ENCODE peak calls at places on chromosomes 7 and 10, in seven cellular contexts. L is IMR-90, Y is H9, K is H1, Z is neuronal stem cell, U is mesendoderm, P is trophoblast cell. T is an unnamed sample.

GRCh38 chr7:129951076-129952011 is 1.4 kb downstream of the UBE2H start:
- DNase-seq in L (no peak), Y (peak), K (no peak), Z (peak), U (peak), P (no peak), T (peak)

GRCh38 chr7:96090756-96091155 is 231.1 kb downstream of the SLC25A13 start:
- DNase-seq in L (no peak), Y (no peak), K (no peak), Z (no peak), U (no peak), P (no peak), T (no peak)

GRCh38 chr7:127667751-127668530 is 15.9 kb downstream of the SND1 start:
- DNase-seq in L (peak), Y (no peak), K (no peak), Z (no peak), U (no peak), P (no peak), T (peak)

GRCh38 chr7:93249749-93250148 is 17.6 kb downstream of the VPS50 start:
- DNase-seq in L (peak), Y (peak), K (no peak), Z (no peak), U (peak), P (peak), T (peak)

GRCh38 chr10:96377816-96378294 is 19.1 kb upstream of the OPALIN start:
- DNase-seq in L (no peak), Y (no peak), K (no peak), Z (no peak), U (peak), P (no peak), T (no peak)

GRCh38 chr7:138316421-138317043 is 143.5 kb upstream of the TRIM24 start:
- DNase-seq in L (no peak), Y (no peak), K (no peak), Z (no peak), U (no peak), P (no peak), T (no peak)

GRCh38 chr10:63677001-63677400 is 155.8 kb downstream of the REEP3 start:
- DNase-seq in L (no peak), Y (no peak), K (no peak), Z (no peak), U (no peak), P (no peak), T (no peak)

GRCh38 chr7:23530355-23530754 is 1.4 kb downstream of the TRA2A start:
- DNase-seq in L (peak), Y (no peak), K (no peak), Z (no peak), U (peak), P (peak), T (peak)

GRCh38 chr7:50667338-50667737 is 102.1 kb upstream of the DDC start:
- DNase-seq in L (no peak), Y (no peak), K (no peak), Z (no peak), U (no peak), P (no peak), T (no peak)

GRCh38 chr7:74324499-74325229 is 35.5 kb downstream of the CLIP2 start:
- DNase-seq in L (no peak), Y (no peak), K (no peak), Z (no peak), U (no peak), P (no peak), T (no peak)

GRCh38 chr7:68783671-68784070 is 814.6 kb upstream of the AUTS2 start:
- DNase-seq in L (peak), Y (no peak), K (no peak), Z (no peak), U (peak), P (no peak), T (peak)

GRCh38 chr7:46494026-46494425 is 573.0 kb upstream of the IGFBP3 start:
- DNase-seq in L (peak), Y (no peak), K (no peak), Z (no peak), U (no peak), P (no peak), T (peak)

GRCh38 chr10:132899751-132900065 is 42.7 kb downstream of the CFAP46 start:
- DNase-seq in L (no peak), Y (no peak), K (no peak), Z (no peak), U (no peak), P (no peak), T (no peak)

GRCh38 chr10:130531312-130531711 is 395.1 kb downstream of the GLRX3 start:
- DNase-seq in L (no peak), Y (no peak), K (no peak), Z (no peak), U (no peak), P (no peak), T (no peak)

GRCh38 chr10:4708123-4708759 is 117.8 kb upstream of the AKR1E2 start:
- DNase-seq in L (no peak), Y (peak), K (peak), Z (no peak), U (peak), P (no peak), T (no peak)

GRCh38 chr10:23344251-23344841 is at the start of gene C10orf67:
- DNase-seq in L (peak), Y (peak), K (peak), Z (peak), U (peak), P (peak), T (peak)

GRCh38 chr10:21830037-21830436 is 173.5 kb downstream of the DNAJC1 start:
- DNase-seq in L (no peak), Y (no peak), K (no peak), Z (no peak), U (no peak), P (no peak), T (no peak)

GRCh38 chr7:27213904-27214586 is 14.2 kb upstream of the HOXA13 start:
- DNase-seq in L (no peak), Y (no peak), K (no peak), Z (no peak), U (no peak), P (no peak), T (no peak)

GRCh38 chr7:50960621-50961310 is 178.1 kb upstream of the GRB10 start:
- DNase-seq in L (no peak), Y (no peak), K (no peak), Z (no peak), U (no peak), P (no peak), T (no peak)

GRCh38 chr10:126504051-126504760 is 115.9 kb upstream of the ADAM12 start:
- DNase-seq in L (peak), Y (peak), K (peak), Z (peak), U (peak), P (peak), T (peak)

GRCh38 chr7:158810846-158811245 is 18.5 kb downstream of the ESYT2 start:
- DNase-seq in L (no peak), Y (no peak), K (no peak), Z (no peak), U (no peak), P (peak), T (no peak)

GRCh38 chr7:131012477-131013031 is 278.5 kb upstream of the KLF14 start:
- DNase-seq in L (no peak), Y (no peak), K (no peak), Z (no peak), U (no peak), P (peak), T (no peak)

DNA sequence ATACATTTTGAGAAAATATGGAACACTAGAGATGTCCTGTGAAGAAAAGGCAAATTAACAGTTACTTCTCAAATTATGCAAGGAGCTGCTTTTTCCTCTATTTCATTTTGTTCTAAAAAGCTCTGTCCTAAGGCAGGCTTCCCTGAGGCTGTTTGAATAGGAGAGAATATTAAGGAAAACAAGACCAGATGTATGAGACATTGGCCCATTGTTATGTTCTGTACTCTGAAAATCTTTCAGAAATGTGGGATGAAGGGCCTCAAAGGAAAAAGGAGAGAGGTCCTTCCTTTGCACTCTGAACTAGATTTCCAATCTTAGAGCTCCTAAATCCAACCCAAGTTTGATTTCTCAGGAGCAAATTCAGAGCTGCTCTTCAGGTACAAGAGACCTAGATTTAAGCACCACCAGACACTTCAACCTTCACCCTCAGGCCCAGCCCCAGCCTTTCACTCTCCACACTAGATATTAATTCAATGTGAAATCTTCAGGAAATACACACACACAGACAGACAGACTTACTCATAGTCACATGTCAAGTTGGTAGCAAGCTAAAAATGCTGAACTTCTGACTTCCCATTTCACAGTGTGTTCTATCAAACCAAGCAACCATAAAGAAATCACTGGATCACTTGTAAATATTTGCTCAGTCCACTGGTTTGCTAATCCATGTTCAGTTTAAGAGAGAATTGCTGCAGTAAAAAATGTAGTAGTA is 5.3 kb downstream of the TFEC start:
- DNase-seq in L (peak), Y (no peak), K (no peak), Z (no peak), U (no peak), P (no peak), T (peak)
- H2BK120ac ChIP-seq in L (no peak), Y (no peak), K (no peak), Z (no peak), U (peak), P (no peak), T (no peak)

GRCh38 chr10:100081075-100082001 is at the start of gene CPN1:
- DNase-seq in L (no peak), Y (no peak), K (no peak), Z (no peak), U (no peak), P (no peak), T (no peak)
- H3K27ac ChIP-seq in L (no peak), Y (no peak), K (no peak), Z (no peak), U (no peak), P (no peak), T (no peak)

DNA sequence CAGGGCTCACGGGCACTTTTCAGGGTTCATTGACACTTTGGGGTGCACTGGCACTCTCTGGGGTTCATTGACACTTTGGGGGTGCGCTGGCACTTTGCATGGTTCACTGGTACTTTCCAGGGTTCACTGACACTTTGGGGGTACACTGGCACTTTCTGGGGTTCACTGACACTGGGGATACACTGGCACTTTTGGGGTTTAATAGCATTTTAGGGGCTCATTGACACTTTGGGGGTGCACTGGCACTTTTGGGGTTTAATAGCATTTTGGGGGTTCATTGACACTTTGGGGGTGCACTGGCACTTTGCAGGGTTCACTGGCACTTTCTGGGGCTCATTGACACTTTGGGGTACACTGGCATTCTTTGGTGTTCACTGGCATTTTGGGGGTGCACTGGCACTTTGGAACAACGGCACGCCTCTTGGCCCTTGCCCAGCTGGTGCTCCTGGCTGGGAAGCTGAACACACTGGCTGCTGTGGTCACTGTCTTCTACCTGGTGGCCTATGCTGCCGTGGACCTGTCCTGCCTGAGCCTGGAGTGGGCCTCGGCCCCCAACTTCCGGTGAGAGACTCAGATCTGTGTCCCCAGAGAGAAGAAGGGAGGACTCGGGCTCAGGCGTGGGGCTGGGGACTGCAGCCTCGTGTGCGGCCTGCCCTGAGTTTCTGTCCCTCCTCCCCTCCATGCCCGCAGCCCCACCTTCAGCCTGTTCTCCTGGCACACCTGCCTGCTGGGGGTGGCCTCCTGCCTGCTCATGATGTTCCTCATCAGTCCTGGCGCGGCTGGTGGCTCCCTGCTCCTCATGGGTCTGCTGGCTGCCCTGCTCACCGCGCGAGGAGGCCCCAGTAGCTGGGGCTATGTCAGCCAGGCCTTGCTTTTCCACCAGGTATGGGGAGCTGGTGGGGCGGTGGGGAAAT is 6.2 kb upstream of the TRIP6 start:
- DNase-seq in L (no peak), Y (no peak), K (no peak), Z (no peak), U (no peak), P (no peak), T (no peak)
- H2BK5ac ChIP-seq in L (no peak), Y (no peak), K (no peak), Z (peak), U (no peak), P (no peak), T (no peak)

DNA sequence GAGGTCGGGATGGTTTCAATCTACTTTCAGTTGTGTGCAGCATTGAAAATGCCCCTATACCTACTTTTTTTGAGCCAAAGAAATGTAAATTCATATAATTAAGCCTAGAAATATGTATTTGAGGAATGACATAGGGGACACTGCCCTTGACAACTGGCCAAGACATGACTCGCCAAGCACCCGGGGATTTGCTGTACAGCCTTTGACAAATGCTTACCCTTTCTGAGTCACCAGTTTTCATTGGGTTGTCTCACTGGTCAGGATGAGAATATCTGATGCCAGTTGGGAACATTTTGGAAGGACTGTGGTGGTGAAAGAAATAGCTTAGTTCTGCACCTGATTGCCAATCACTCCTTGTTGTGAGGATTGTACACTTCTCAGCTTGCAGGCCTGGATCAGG is 166.8 kb upstream of the HABP2 start:
- DNase-seq in L (peak), Y (no peak), K (no peak), Z (no peak), U (no peak), P (peak), T (peak)
- H2BK120ac ChIP-seq in L (no peak), Y (no peak), K (no peak), Z (no peak), U (no peak), P (no peak), T (no peak)

DNA sequence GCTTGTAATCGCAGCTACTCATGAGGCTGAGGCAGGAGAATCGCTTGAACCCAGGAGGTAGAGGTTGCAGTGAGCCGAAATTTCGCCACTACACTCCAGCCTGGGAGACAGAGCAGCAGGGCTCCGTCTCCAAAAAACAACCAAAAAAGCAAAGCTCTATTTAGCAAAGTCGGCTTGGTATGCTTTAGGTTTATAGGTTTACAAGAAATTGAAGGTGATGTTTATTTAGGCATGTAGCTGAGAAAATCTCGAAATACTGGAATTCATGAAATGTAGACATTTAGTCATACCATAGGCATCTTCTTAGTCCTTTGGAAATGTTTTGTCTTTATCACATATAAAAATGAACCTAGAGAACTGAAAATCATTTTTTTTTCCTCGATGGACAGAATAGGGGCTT is 453.8 kb upstream of the ANKRD30A start:
- DNase-seq in L (peak), Y (no peak), K (no peak), Z (no peak), U (no peak), P (no peak), T (peak)
- H3K27ac ChIP-seq in L (peak), Y (no peak), K (no peak), Z (no peak), U (no peak), P (no peak), T (peak)

GRCh38 chr10:60224129-60224705 is 165.5 kb downstream of the ANK3 start:
- DNase-seq in L (no peak), Y (no peak), K (no peak), Z (no peak), U (no peak), P (peak), T (no peak)

GRCh38 chr10:60222060-60222459 is 167.6 kb downstream of the ANK3 start:
- DNase-seq in L (no peak), Y (no peak), K (no peak), Z (no peak), U (no peak), P (no peak), T (no peak)
- H2BK5ac ChIP-seq in L (no peak), Y (no peak), K (no peak), Z (no peak), U (no peak), P (no peak), T (no peak)

GRCh38 chr7:40015790-40016296 is 65.8 kb downstream of the CDK13 start:
- DNase-seq in L (peak), Y (no peak), K (no peak), Z (no peak), U (no peak), P (no peak), T (no peak)
- H2BK120ac ChIP-seq in L (no peak), Y (no peak), K (no peak), Z (no peak), U (no peak), P (no peak), T (no peak)

T was measured in mesenchymal stem cell.